ENCODE peak calls at places on chromosomes 12 and 14, in seven cellular contexts. S, D, P, E, R, M and L are unnamed samples.

GRCh38 chr14:28102814-28103213 is 663.8 kb upstream of the FOXG1 start:
- DNase-seq in S (no peak), D (no peak), P (no peak), E (no peak), R (no peak), M (no peak), L (no peak)

GRCh38 chr12:111275308-111275707 is 93.6 kb downstream of the PHETA1 start:
- DNase-seq in S (no peak), D (no peak), P (no peak), E (no peak), R (no peak), M (no peak), L (no peak)

GRCh38 chr12:103840399-103840880 is 594 bp downstream of the NT5DC3 start:
- DNase-seq in S (peak), D (peak), P (no peak), E (no peak), R (no peak), M (no peak), L (peak)

GRCh38 chr14:72618424-72618823 is 275.5 kb downstream of the DPF3 start:
- DNase-seq in S (no peak), D (no peak), P (no peak), E (no peak), R (peak), M (no peak), L (no peak)

GRCh38 chr12:2893007-2893406 is 2.3 kb downstream of the TULP3 start:
- DNase-seq in S (peak), D (peak), P (no peak), E (no peak), R (no peak), M (peak), L (peak)

GRCh38 chr12:54053625-54054441 is at the start of gene HOXC4:
- DNase-seq in S (peak), D (no peak), P (no peak), E (no peak), R (no peak), M (no peak), L (no peak)

GRCh38 chr14:23085458-23085857 is 9.5 kb downstream of the ACIN1 start:
- DNase-seq in S (peak), D (no peak), P (no peak), E (no peak), R (no peak), M (no peak), L (no peak)

GRCh38 chr14:76426161-76426696 is 50.3 kb downstream of the ESRRB start:
- DNase-seq in S (no peak), D (no peak), P (no peak), E (no peak), R (no peak), M (no peak), L (no peak)

GRCh38 chr12:53380797-53381738 is 1.1 kb downstream of the SP1 start:
- DNase-seq in S (peak), D (peak), P (no peak), E (peak), R (peak), M (peak), L (peak)

GRCh38 chr12:95653761-95654546 is 102.7 kb upstream of the USP44 start:
- DNase-seq in S (peak), D (no peak), P (peak), E (no peak), R (no peak), M (peak), L (peak)

GRCh38 chr14:97723834-97724770 is 926.9 kb downstream of the VRK1 start:
- DNase-seq in S (no peak), D (no peak), P (no peak), E (no peak), R (no peak), M (no peak), L (no peak)

GRCh38 chr12:2052861-2053674 is at the start of gene CACNA1C:
- DNase-seq in S (peak), D (peak), P (peak), E (peak), R (peak), M (peak), L (peak)

GRCh38 chr14:52596861-52597260 is 44.2 kb downstream of the GPR137C start:
- DNase-seq in S (peak), D (no peak), P (no peak), E (no peak), R (no peak), M (no peak), L (no peak)

GRCh38 chr14:103624860-103625259 is 4.2 kb upstream of the KLC1 start:
- DNase-seq in S (peak), D (peak), P (no peak), E (peak), R (no peak), M (peak), L (peak)

GRCh38 chr14:59829469-59829868 is 41.1 kb downstream of the RTN1 start:
- DNase-seq in S (no peak), D (no peak), P (no peak), E (no peak), R (no peak), M (no peak), L (no peak)

GRCh38 chr12:49983892-49984291 is 11.1 kb downstream of the AQP6 start:
- DNase-seq in S (peak), D (peak), P (no peak), E (no peak), R (no peak), M (no peak), L (peak)

GRCh38 chr14:31084385-31084784 is 58.2 kb upstream of the STRN3 start:
- DNase-seq in S (no peak), D (no peak), P (no peak), E (no peak), R (no peak), M (no peak), L (no peak)

GRCh38 chr12:18141583-18141982 is 51.6 kb upstream of the RERGL start:
- DNase-seq in S (no peak), D (no peak), P (no peak), E (no peak), R (no peak), M (no peak), L (no peak)

GRCh38 chr12:27513155-27513824 is 10.7 kb upstream of the PPFIBP1 start:
- DNase-seq in S (no peak), D (peak), P (no peak), E (no peak), R (no peak), M (no peak), L (no peak)

GRCh38 chr12:42130670-42131402 is 13.8 kb downstream of the GXYLT1 start:
- DNase-seq in S (peak), D (peak), P (no peak), E (no peak), R (no peak), M (no peak), L (peak)

GRCh38 chr14:95143813-95144620 is 13.3 kb downstream of the DICER1 start:
- DNase-seq in S (peak), D (no peak), P (no peak), E (no peak), R (no peak), M (no peak), L (no peak)

GRCh38 chr14:53183611-53184010 is 30.5 kb upstream of the DDHD1 start:
- DNase-seq in S (no peak), D (peak), P (no peak), E (no peak), R (no peak), M (no peak), L (peak)

GRCh38 chr12:14880890-14881453 is 4.7 kb downstream of the MGP start:
- DNase-seq in S (no peak), D (no peak), P (no peak), E (no peak), R (no peak), M (no peak), L (no peak)

GRCh38 chr12:93336344-93336743 is 41.4 kb upstream of the NUDT4 start:
- DNase-seq in S (peak), D (peak), P (peak), E (no peak), R (no peak), M (no peak), L (peak)
- H3K23ac ChIP-seq in S (no peak), D (no peak), P (no peak), E (no peak), R (no peak), M (no peak), L (no peak)

DNA sequence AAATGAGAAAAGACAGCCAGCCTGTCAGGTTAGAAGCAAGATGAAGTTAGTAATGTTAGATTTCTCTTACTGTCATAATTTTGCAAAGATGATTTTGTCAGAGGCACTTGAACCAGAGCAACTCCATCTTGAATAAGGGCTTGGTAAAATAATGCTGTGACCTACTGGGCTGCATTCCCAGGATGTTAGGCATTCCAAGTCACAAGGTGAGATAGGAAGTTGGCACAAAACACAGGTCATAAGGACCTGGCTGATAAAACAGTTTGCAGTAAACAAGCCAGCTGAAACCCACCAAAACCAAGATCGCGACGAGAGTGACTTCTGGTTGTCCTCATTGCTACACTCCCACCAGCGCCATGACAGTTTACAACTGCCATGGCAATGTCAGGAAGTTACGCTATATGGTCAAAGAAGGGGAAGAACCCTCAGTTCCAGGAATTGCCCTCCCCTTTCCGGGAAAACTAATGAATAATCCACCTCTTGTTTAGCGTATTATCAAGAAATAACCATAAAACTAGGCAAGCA is 1313.5 kb upstream of the TMEM132C start:
- DNase-seq in S (no peak), D (peak), P (no peak), E (no peak), R (no peak), M (no peak), L (no peak)
- H3K23ac ChIP-seq in S (no peak), D (no peak), P (no peak), E (no peak), R (no peak), M (no peak), L (no peak)

DNA sequence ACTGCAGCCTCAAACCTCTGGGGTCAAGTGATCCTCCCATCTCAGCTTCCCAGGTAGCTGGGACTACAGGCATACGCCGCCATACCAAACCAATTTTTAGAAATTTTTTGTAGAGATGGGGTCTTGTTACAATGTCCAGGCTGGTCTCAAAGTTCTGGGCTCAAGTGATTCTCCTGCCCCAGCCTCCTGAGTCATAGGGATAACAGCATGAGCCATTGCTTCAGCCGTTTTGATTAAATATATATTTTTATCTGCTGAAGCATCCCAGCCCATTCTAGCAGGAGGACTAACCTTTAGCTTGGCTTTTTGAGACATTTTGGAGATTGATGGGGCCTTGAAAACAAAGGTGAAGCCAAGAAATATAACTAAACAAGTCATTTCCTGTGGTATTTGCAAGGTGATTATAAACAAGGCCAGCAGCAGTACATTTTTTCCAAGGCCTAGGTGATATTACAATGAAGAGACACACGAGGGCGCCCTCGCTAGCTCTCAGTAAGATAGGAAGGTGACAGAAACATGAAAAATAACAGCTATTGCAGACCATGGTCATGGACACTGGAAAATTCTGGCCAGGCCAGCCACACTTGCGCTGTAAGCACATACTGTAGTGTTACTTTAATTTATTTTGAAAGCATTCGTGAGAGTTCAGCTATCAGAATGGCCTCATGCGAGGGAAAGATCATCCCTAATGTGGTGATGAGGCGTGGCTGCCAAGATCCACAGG is 63.4 kb downstream of the DGLUCY start:
- DNase-seq in S (peak), D (peak), P (peak), E (peak), R (peak), M (peak), L (peak)
- H3K23ac ChIP-seq in S (no peak), D (no peak), P (no peak), E (no peak), R (no peak), M (no peak), L (no peak)

GRCh38 chr12:129938089-129938488 is 34.3 kb upstream of the TMEM132D start:
- DNase-seq in S (no peak), D (no peak), P (no peak), E (no peak), R (peak), M (no peak), L (no peak)

GRCh38 chr12:129941646-129942045 is 37.8 kb upstream of the TMEM132D start:
- DNase-seq in S (no peak), D (no peak), P (no peak), E (no peak), R (no peak), M (no peak), L (no peak)
- H3K23ac ChIP-seq in S (no peak), D (no peak), P (no peak), E (no peak), R (no peak), M (no peak), L (no peak)

DNA sequence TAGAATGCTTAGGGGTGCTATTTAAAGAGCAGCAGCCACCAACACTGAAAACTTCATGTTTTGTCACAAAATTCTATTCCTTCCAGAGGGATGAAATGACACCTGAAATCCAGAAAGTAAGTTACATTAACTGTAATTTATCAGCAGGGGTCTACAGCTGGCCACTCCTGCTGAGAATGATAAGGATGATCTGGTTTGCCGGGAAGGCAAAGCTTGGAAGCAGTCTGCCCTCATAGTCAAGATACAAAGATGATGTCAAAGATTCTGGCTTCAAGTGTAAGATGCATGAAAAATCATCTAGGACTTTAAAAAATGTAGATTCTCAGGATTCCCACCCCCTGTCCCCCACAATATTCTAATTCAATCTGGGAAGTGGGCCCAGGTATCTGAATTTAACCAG is 58.4 kb downstream of the DCAF5 start:
- DNase-seq in S (peak), D (peak), P (no peak), E (no peak), R (no peak), M (peak), L (no peak)
- H3K23ac ChIP-seq in S (peak), D (no peak), P (no peak), E (no peak), R (no peak), M (no peak), L (no peak)

GRCh38 chr12:114302606-114303005 is 103.3 kb downstream of the TBX5 start:
- DNase-seq in S (no peak), D (no peak), P (no peak), E (no peak), R (no peak), M (no peak), L (no peak)
- H3K23ac ChIP-seq in S (no peak), D (no peak), P (no peak), E (no peak), R (no peak), M (no peak), L (no peak)

GRCh38 chr12:108355069-108355468 is 16.0 kb upstream of the CMKLR1 start:
- DNase-seq in S (no peak), D (no peak), P (no peak), E (no peak), R (no peak), M (peak), L (no peak)
- H3K23ac ChIP-seq in S (no peak), D (no peak), P (no peak), E (no peak), R (no peak), M (no peak), L (no peak)

GRCh38 chr12:13074396-13075113 is 28.9 kb downstream of the GSG1 start:
- DNase-seq in S (peak), D (no peak), P (no peak), E (no peak), R (no peak), M (no peak), L (no peak)

GRCh38 chr12:13073191-13073590 is 29.0 kb downstream of the FAM234B start:
- DNase-seq in S (peak), D (no peak), P (no peak), E (no peak), R (no peak), M (no peak), L (no peak)

GRCh38 chr12:13079440-13079906 is 24.0 kb downstream of the GSG1 start:
- DNase-seq in S (no peak), D (peak), P (no peak), E (peak), R (no peak), M (peak), L (no peak)

GRCh38 chr12:13075114-13075471 is 28.4 kb downstream of the GSG1 start:
- DNase-seq in S (peak), D (no peak), P (no peak), E (no peak), R (no peak), M (peak), L (no peak)

DNA sequence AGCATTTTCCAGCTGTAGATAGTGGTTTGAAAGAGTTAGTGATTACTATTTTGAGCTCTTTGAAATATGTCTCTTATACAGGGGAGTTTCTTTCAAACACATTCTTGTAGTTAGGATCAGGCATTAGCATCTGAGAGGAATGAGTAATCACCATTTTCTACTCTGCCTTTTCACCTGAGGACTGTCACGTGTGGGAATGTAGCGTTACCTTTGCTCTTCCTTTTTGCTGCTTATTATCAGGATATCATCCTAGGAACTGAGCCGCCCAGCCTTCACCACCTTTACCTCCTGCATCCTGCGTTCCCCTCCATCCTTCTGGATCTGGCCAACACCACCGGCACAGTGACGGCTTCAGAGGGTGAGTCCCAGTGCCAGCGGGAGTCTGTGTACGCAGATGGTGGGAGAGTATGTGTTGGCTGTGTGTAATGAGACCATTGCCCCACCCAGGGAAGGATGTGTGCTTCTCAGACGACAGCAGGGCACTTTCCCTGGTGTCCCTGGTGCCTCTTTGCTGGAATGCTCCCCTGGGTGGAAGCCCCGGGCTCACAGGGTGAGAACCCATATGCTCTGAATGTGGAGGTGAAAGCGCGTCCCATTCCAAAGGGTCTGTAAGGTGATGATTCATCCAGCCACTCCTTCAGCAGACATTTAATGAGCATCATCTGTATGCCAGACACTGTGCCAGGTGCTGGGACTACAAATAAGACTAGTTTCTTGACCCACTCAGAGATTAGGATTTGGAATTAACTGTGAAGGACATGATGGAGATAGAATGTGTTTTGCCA is 27.5 kb downstream of the GSG1 start:
- DNase-seq in S (no peak), D (no peak), P (no peak), E (no peak), R (no peak), M (peak), L (no peak)
- H3K23ac ChIP-seq in S (no peak), D (no peak), P (no peak), E (no peak), R (no peak), M (peak), L (no peak)

GRCh38 chr12:106696071-106696470 is 78.4 kb upstream of the RIC8B start:
- DNase-seq in S (no peak), D (no peak), P (no peak), E (no peak), R (no peak), M (no peak), L (no peak)

GRCh38 chr12:106693421-106693820 is 81.1 kb upstream of the RIC8B start:
- DNase-seq in S (no peak), D (no peak), P (no peak), E (no peak), R (no peak), M (no peak), L (no peak)

GRCh38 chr12:106690569-106690968 is 83.9 kb upstream of the RIC8B start:
- DNase-seq in S (no peak), D (no peak), P (no peak), E (no peak), R (peak), M (no peak), L (no peak)

GRCh38 chr12:106696861-106697417 is 77.5 kb upstream of the RIC8B start:
- DNase-seq in S (no peak), D (no peak), P (no peak), E (no peak), R (no peak), M (no peak), L (no peak)

GRCh38 chr12:106692896-106693295 is 81.6 kb upstream of the RIC8B start:
- DNase-seq in S (no peak), D (no peak), P (no peak), E (no peak), R (no peak), M (no peak), L (no peak)
- H3K23ac ChIP-seq in S (no peak), D (no peak), P (no peak), E (no peak), R (no peak), M (no peak), L (no peak)